ENCODE peak calls at places on chromosomes 11 and 22, in five cellular contexts. Z is H9, N is mesenchymal stem cell, P is trophoblast cell, M is H1. V is an unnamed sample.

GRCh38 chr22:36334081-36334831 is 53.5 kb downstream of the MYH9 start:
- DNase-seq in Z (peak; percentile 79), P (peak; percentile 58), N (peak; percentile 48), M (no peak), V (no peak)

GRCh38 chr11:67626970-67627369 is 2.8 kb downstream of the NUDT8 start:
- DNase-seq in P (no peak), Z (peak; percentile 68), N (no peak), M (no peak), V (no peak)

GRCh38 chr11:30128269-30128932 is 102.4 kb upstream of the FSHB start:
- DNase-seq in Z (no peak), P (peak; percentile 36), N (peak; percentile 5), M (no peak), V (peak; percentile 20)

GRCh38 chr11:132249256-132249655 is 878.8 kb downstream of the NTM start:
- DNase-seq in N (no peak), M (no peak), P (no peak), Z (no peak), V (no peak)

GRCh38 chr11:102573851-102574250 is 43.3 kb upstream of the MMP7 start:
- DNase-seq in Z (no peak), P (no peak), M (no peak), N (peak; percentile 66), V (no peak)

GRCh38 chr22:31206896-31207687 is 5.0 kb upstream of the LIMK2 start:
- DNase-seq in Z (no peak), N (no peak), M (no peak), P (peak; percentile 97), V (no peak)

GRCh38 chr22:42920101-42920820 is 63.2 kb upstream of the ARFGAP3 start:
- DNase-seq in M (no peak), Z (no peak), P (peak; percentile 83), N (peak; percentile 27), V (no peak)

GRCh38 chr11:64870176-64870892 is 8.1 kb downstream of the EHD1 start:
- DNase-seq in N (peak; percentile 93), P (peak; percentile 97), Z (no peak), M (no peak), V (no peak)

GRCh38 chr22:37043828-37044538 is 7.6 kb upstream of the KCTD17 start:
- DNase-seq in M (no peak), Z (peak; percentile 70), N (peak; percentile 54), P (peak; percentile 73), V (no peak)

GRCh38 chr11:9838961-9839360 is 175.1 kb downstream of the SWAP70 start:
- DNase-seq in M (no peak), P (peak; percentile 88), Z (no peak), N (no peak), V (no peak)

GRCh38 chr11:111745719-111746504 is 20.3 kb downstream of the PPP2R1B start:
- DNase-seq in M (no peak), N (peak; percentile 78), P (peak; percentile 63), Z (no peak), V (no peak)

GRCh38 chr22:32880906-32881596 is 79.5 kb downstream of the TIMP3 start:
- DNase-seq in Z (no peak), P (no peak), M (no peak), N (peak; percentile 82), V (no peak)

GRCh38 chr11:1628506-1629325 is 859 bp upstream of the KRTAP5-5 start:
- DNase-seq in P (peak; percentile 36), N (peak; percentile 30), Z (peak; percentile 84), M (peak; percentile 46), V (peak; percentile 64)

GRCh38 chr22:24424001-24424900 is 3.1 kb upstream of the ADORA2A start:
- DNase-seq in M (no peak), P (peak; percentile 41), N (no peak), Z (no peak), V (no peak)

GRCh38 chr11:112877561-112877960 is 83.7 kb upstream of the NCAM1 start:
- DNase-seq in M (no peak), N (no peak), P (no peak), Z (peak; percentile 59), V (no peak)

GRCh38 chr11:14775897-14776296 is 116.1 kb downstream of the CYP2R1 start:
- DNase-seq in Z (no peak), P (no peak), M (no peak), N (no peak), V (no peak)

GRCh38 chr11:67024410-67024809 is 1.5 kb downstream of the SYT12 start:
- DNase-seq in M (no peak), N (no peak), P (no peak), Z (no peak), V (no peak)

GRCh38 chr11:70549386-70549785 is 151.1 kb downstream of the CTTN start:
- DNase-seq in M (no peak), N (no peak), P (no peak), Z (no peak), V (no peak)

GRCh38 chr11:36195496-36196346 is 93.5 kb downstream of the COMMD9 start:
- DNase-seq in M (no peak), Z (no peak), N (no peak), P (no peak), V (no peak)

GRCh38 chr11:78420796-78421209 is 3.2 kb upstream of the GAB2 start:
- DNase-seq in M (no peak), Z (no peak), P (peak; percentile 46), N (peak; percentile 55), V (no peak)

GRCh38 chr22:43333978-43334377 is 9.2 kb downstream of the SCUBE1 start:
- DNase-seq in P (no peak), N (no peak), Z (no peak), M (no peak), V (no peak)

GRCh38 chr11:6925636-6926207 is 504 bp upstream of the ZNF215 start:
- DNase-seq in P (peak; percentile 71), Z (peak; percentile 52), N (peak; percentile 41), M (no peak), V (no peak)

GRCh38 chr11:83693279-83693992 is 407.3 kb upstream of the CCDC90B start:
- DNase-seq in N (no peak), M (no peak), P (no peak), Z (no peak), V (no peak)

GRCh38 chr11:132258865-132259264 is 888.5 kb downstream of the NTM start:
- DNase-seq in M (no peak), Z (no peak), P (no peak), N (no peak), V (no peak)

GRCh38 chr11:16081756-16082531 is 274.4 kb downstream of the SOX6 start:
- DNase-seq in N (no peak), Z (no peak), M (no peak), P (no peak), V (no peak)

GRCh38 chr11:61680622-61681191 is 516 bp downstream of the DAGLA start:
- DNase-seq in Z (no peak), M (no peak), P (no peak), N (no peak), V (no peak)

GRCh38 chr11:64865286-64866172 is 12.9 kb downstream of the EHD1 start:
- DNase-seq in N (peak; percentile 92), P (peak; percentile 77), M (no peak), Z (no peak), V (no peak)

GRCh38 chr11:3127706-3128355 is 37.3 kb downstream of the OSBPL5 start:
- DNase-seq in N (no peak), Z (no peak), P (no peak), M (no peak), V (no peak)

GRCh38 chr22:17972385-17973181 is 51.8 kb downstream of the MICAL3 start:
- DNase-seq in P (peak; percentile 86), Z (no peak), M (no peak), N (peak; percentile 60), V (no peak)

GRCh38 chr11:78768345-78768744 is 193.7 kb upstream of the NARS2 start:
- DNase-seq in M (no peak), Z (no peak), P (no peak), N (no peak), V (no peak)

GRCh38 chr22:19361501-19362103 is 69.9 kb downstream of the HIRA start:
- DNase-seq in Z (no peak), M (no peak), N (no peak), P (no peak), V (no peak)

GRCh38 chr11:45168366-45169130 is 22.1 kb downstream of the PRDM11 start:
- DNase-seq in N (no peak), M (no peak), P (no peak), Z (no peak), V (no peak)

GRCh38 chr11:62125881-62126280 is 2.1 kb downstream of the INCENP start:
- DNase-seq in M (no peak), N (no peak), P (no peak), Z (no peak), V (no peak)

GRCh38 chr22:40009231-40009769 is 14.5 kb downstream of the FAM83F start:
- DNase-seq in M (no peak), N (no peak), P (no peak), Z (peak; percentile 81), V (peak; percentile 83)

GRCh38 chr11:78684377-78684776 is 109.7 kb upstream of the NARS2 start:
- DNase-seq in M (no peak), P (no peak), N (peak; percentile 15), Z (no peak), V (no peak)

GRCh38 chr11:56905936-56906335 is 82.8 kb upstream of the OR5AK2 start:
- DNase-seq in Z (no peak), N (no peak), P (peak; percentile 5), M (no peak), V (no peak)
- H3K9ac ChIP-seq in Z (no peak overlapping the region), N (no peak overlapping the region), P (no peak overlapping the region), M (no peak overlapping the region), V (no peak overlapping the region)

GRCh38 chr11:77115956-77116355 is 12.1 kb upstream of the MYO7A start:
- DNase-seq in Z (no peak), M (no peak), N (no peak), P (no peak), V (no peak)

GRCh38 chr11:77113382-77114088 is 10.9 kb downstream of the OMP start:
- DNase-seq in N (peak; percentile 50), M (no peak), Z (peak; percentile 61), P (peak; percentile 59), V (peak; percentile 31)

GRCh38 chr11:77114089-77114463 is 11.4 kb downstream of the OMP start:
- DNase-seq in Z (no peak), N (no peak), M (no peak), P (no peak), V (no peak)

GRCh38 chr11:77117485-77117884 is 10.6 kb upstream of the MYO7A start:
- DNase-seq in M (no peak), Z (no peak), P (no peak), N (no peak), V (no peak)

GRCh38 chr11:77115181-77115611 is 12.6 kb downstream of the OMP start:
- DNase-seq in M (no peak), Z (peak; percentile 67), N (no peak), P (no peak), V (no peak)
- H3K23ac ChIP-seq in M (no peak overlapping the region), Z (no peak overlapping the region), N (no peak overlapping the region), P (no peak overlapping the region), V (peak overlapping the region; percentile 8)

GRCh38 chr22:27286711-27287110 is 514.8 kb downstream of the MN1 start:
- DNase-seq in P (no peak), N (no peak), M (no peak), Z (no peak), V (no peak)
- H2BK12ac ChIP-seq in P (no peak overlapping the region), N (no peak overlapping the region), M (no peak overlapping the region), Z (no peak overlapping the region), V (no peak overlapping the region)

DNA sequence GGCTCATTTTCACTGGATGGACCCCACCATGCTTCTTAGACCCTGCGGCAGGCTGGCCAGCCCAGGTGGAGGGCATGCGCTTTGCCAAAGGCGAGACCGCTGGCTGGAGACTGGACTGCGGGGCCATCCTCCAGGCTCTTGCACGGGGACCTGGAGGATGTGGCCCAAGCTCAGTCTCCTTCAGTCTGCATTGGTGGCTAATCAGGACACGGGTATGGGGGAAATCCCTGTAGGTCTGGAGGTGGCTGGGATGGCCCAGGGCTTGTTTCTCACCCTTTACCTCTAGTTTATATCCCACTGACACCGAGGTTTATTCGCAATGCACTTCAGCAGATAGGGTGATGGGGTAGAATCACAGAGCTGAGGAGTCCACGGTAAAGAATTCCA is 45.0 kb downstream of the BCR start:
- DNase-seq in Z (no peak), N (no peak), P (no peak), M (no peak), V (no peak)
- H3K9ac ChIP-seq in Z (no peak overlapping the region), N (peak overlapping the region; percentile 37), P (no peak overlapping the region), M (no peak overlapping the region), V (no peak overlapping the region)

V was measured in neuronal stem cell.